ENCODE peak calls at places on chromosomes 2 and 18, in nine cellular contexts. E is mesothelial cell of epicardium, G is GM06990, X is lower leg skin, F is upper lobe of right lung, P is neural progenitor cell, Q is mammary epithelial cell, A is stomach, R is B cell. J is an unnamed sample.

GRCh38 chr2:157287160-157287559 is 29.7 kb downstream of the GALNT5 start:
- DNase-seq in X (no peak), P (no peak), Q (no peak), G (no peak), F (no peak), R (no peak), A (no peak), E (no peak), J (no peak)

GRCh38 chr2:28225472-28225915 is 167.2 kb upstream of the FOSL2 start:
- DNase-seq in P (no peak), F (no peak), E (no peak), R (no peak), A (no peak), Q (peak), X (no peak), G (no peak), J (peak)

GRCh38 chr2:234074751-234075520 is 24.4 kb downstream of the SPP2 start:
- DNase-seq in G (no peak), R (no peak), A (no peak), E (no peak), F (no peak), P (no peak), Q (no peak), X (no peak), J (no peak)

GRCh38 chr2:170360546-170361358 is 182.8 kb downstream of the MYO3B start:
- DNase-seq in G (no peak), X (no peak), F (no peak), Q (no peak), A (no peak), E (no peak), P (peak), R (no peak), J (no peak)

GRCh38 chr2:112021781-112022231 is 33.3 kb upstream of the TMEM87B start:
- DNase-seq in Q (no peak), P (no peak), A (no peak), F (no peak), E (no peak), R (no peak), G (no peak), X (no peak), J (peak)

GRCh38 chr2:195824478-195824877 is 167.5 kb downstream of the SLC39A10 start:
- DNase-seq in F (no peak), R (no peak), A (no peak), Q (peak), P (no peak), X (no peak), E (no peak), G (no peak), J (no peak)

GRCh38 chr18:25278415-25278814 is 73.6 kb downstream of the ZNF521 start:
- DNase-seq in G (no peak), R (no peak), A (no peak), P (no peak), E (no peak), X (no peak), F (no peak), Q (no peak), J (no peak)

GRCh38 chr2:6944546-6944945 is 27.3 kb downstream of the RNF144A start:
- DNase-seq in A (no peak), F (no peak), X (no peak), E (no peak), Q (no peak), R (no peak), G (no peak), P (no peak), J (no peak)

GRCh38 chr2:129187379-129187778 is 792.1 kb upstream of the RAB6C start:
- DNase-seq in X (no peak), Q (no peak), E (no peak), R (no peak), F (no peak), A (no peak), G (no peak), P (no peak), J (no peak)

GRCh38 chr18:49161627-49162026 is 210.9 kb upstream of the SMAD7 start:
- DNase-seq in A (no peak), G (peak), P (no peak), X (no peak), E (no peak), R (no peak), Q (peak), F (no peak), J (no peak)

GRCh38 chr2:207416936-207417718 is 112.6 kb upstream of the CREB1 start:
- DNase-seq in X (no peak), G (no peak), R (no peak), Q (peak), E (no peak), F (no peak), P (no peak), A (no peak), J (no peak)

GRCh38 chr2:8642332-8643078 is 39.4 kb upstream of the ID2 start:
- DNase-seq in Q (no peak), F (no peak), G (no peak), X (no peak), E (no peak), R (no peak), A (no peak), P (peak), J (no peak)

GRCh38 chr2:60880988-60881932 is at the start of gene REL:
- DNase-seq in Q (peak), F (peak), A (peak), P (peak), R (peak), E (peak), X (peak), G (peak), J (peak)

GRCh38 chr2:27653397-27653796 is 10.0 kb downstream of the SUPT7L start:
- DNase-seq in F (no peak), A (no peak), P (no peak), G (no peak), E (no peak), R (no peak), X (no peak), Q (no peak), J (no peak)

GRCh38 chr2:210188190-210188589 is 17.0 kb upstream of the KANSL1L start:
- DNase-seq in E (no peak), R (no peak), X (no peak), F (no peak), G (no peak), P (no peak), A (no peak), Q (no peak), J (no peak)

GRCh38 chr2:128444044-128444771 is 125.5 kb upstream of the HS6ST1 start:
- DNase-seq in E (peak), F (peak), P (no peak), R (no peak), G (no peak), X (peak), A (peak), Q (no peak), J (no peak)

GRCh38 chr2:159713691-159714585 is 1.6 kb downstream of the MARCHF7 start:
- DNase-seq in G (no peak), A (no peak), F (no peak), X (no peak), P (no peak), E (no peak), R (no peak), Q (peak), J (peak)

GRCh38 chr18:45521151-45521550 is 94.1 kb upstream of the SLC14A2 start:
- DNase-seq in F (no peak), G (no peak), X (no peak), P (no peak), E (no peak), Q (no peak), A (no peak), R (no peak), J (peak)

GRCh38 chr2:45627911-45628310 is 16.8 kb upstream of the SRBD1 start:
- DNase-seq in R (no peak), A (no peak), Q (no peak), E (no peak), G (no peak), P (no peak), X (no peak), F (no peak), J (no peak)

GRCh38 chr2:190763901-190764514 is 115.1 kb downstream of the NAB1 start:
- DNase-seq in G (no peak), X (no peak), Q (peak), R (no peak), P (no peak), A (no peak), F (no peak), E (no peak), J (peak)

GRCh38 chr18:21457179-21457535 is 143.3 kb downstream of the ESCO1 start:
- DNase-seq in Q (no peak), X (no peak), E (no peak), R (no peak), P (no peak), A (no peak), F (no peak), G (no peak), J (no peak)

GRCh38 chr2:71888741-71889445 is 258.8 kb downstream of the CYP26B1 start:
- DNase-seq in E (no peak), F (no peak), A (no peak), P (no peak), G (no peak), Q (no peak), R (no peak), X (peak), J (no peak)

GRCh38 chr2:7015007-7015950 is 98.1 kb downstream of the RNF144A start:
- DNase-seq in F (no peak), Q (no peak), R (no peak), E (no peak), G (no peak), X (no peak), P (no peak), A (no peak), J (no peak)

GRCh38 chr2:181190711-181191110 is 210.3 kb downstream of the UBE2E3 start:
- DNase-seq in F (no peak), Q (no peak), A (no peak), R (no peak), E (no peak), X (no peak), P (peak), G (no peak), J (no peak)

GRCh38 chr18:63795611-63796010 is 20.4 kb downstream of the SERPINB7 start:
- DNase-seq in F (no peak), A (no peak), R (no peak), X (no peak), G (no peak), E (no peak), Q (no peak), P (no peak), J (no peak)

GRCh38 chr18:38170845-38171244 is 605.2 kb upstream of the CELF4 start:
- DNase-seq in E (no peak), X (no peak), F (no peak), A (no peak), G (no peak), P (no peak), R (no peak), Q (no peak), J (no peak)
- TF ChIP-seq CTCF in E (no peak), X (no peak), F (no peak), A (no peak), G (no peak), P (no peak), R (no peak), Q (no peak), J (no peak)

GRCh38 chr2:44361330-44362206 is at the start of the genes CAMKMT and PREPL:
- DNase-seq in E (peak), R (peak), A (peak), X (peak), G (peak), Q (peak), F (peak), P (peak), J (peak)
- TF ChIP-seq CTCF in E (no peak), R (no peak), A (no peak), X (no peak), G (no peak), Q (no peak), F (no peak), P (no peak), J (no peak)

GRCh38 chr2:197310940-197311485 is 433 bp upstream of the ANKRD44 start:
- DNase-seq in Q (no peak), P (no peak), A (no peak), R (no peak), G (no peak), X (peak), E (no peak), F (no peak), J (no peak)
- TF ChIP-seq CTCF in Q (no peak), P (no peak), A (no peak), R (no peak), G (no peak), X (no peak), E (no peak), F (no peak), J (no peak)

DNA sequence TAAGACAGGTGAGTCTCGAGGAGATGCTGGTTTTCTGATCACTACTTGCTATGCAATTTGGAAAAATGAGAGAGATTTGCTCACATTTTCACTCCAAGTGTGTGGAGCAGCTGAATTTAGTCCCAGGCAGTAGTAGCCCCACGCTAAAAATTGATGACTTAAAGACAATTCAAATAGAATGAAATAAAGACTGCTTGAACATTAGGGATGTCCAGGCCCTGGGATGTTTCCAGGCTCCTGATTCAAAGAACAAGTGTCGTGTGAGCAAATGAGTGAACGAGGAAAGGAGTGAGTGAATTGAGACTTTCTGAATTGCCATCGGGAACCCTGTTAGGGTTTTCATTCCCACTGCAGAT is 37.3 kb upstream of the MRPL19 start:
- DNase-seq in G (no peak), A (no peak), F (no peak), R (no peak), Q (no peak), X (no peak), E (no peak), P (no peak), J (no peak)
- TF ChIP-seq CTCF in G (no peak), A (no peak), F (no peak), R (peak), Q (no peak), X (no peak), E (peak), P (no peak), J (no peak)

GRCh38 chr18:73758446-73758845 is 389.2 kb downstream of the FBXO15 start:
- DNase-seq in F (no peak), E (no peak), G (no peak), R (no peak), X (no peak), Q (peak), P (no peak), A (no peak), J (peak)
- TF ChIP-seq CTCF in F (no peak), E (no peak), G (no peak), R (no peak), X (no peak), Q (no peak), P (no peak), A (no peak), J (no peak)

DNA sequence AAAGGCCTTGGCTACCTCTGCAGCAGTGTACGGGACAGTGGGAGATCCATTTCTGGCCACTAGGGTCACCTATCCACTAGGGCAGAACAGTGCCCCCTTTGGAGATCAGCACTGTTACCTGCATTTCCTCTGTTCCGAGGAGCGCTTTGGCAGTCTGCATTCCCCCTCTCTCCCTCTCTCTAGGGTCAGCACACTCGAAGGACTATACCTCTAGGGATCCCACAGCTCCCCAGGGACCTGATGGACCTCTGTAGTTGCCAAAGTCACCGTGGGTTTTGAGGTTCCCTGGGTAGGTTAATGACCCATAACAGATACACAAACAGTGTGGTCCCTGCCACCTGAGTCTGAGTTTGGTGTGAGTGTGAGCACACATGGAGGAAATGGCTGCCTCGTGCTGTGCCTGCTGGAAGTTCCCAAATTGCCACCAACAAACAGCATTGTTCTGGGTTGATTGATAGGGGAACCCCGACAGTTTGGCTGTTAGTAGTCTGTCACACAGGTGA is 99.8 kb upstream of the VWC2L start:
- DNase-seq in F (no peak), Q (no peak), E (no peak), X (no peak), A (no peak), G (no peak), P (peak), R (no peak), J (peak)
- TF ChIP-seq CTCF in F (no peak), Q (peak), E (no peak), X (no peak), A (no peak), G (peak), P (peak), R (no peak), J (no peak)

J was measured in MCF 10A.